ENCODE peak calls at places on chromosomes 2 and 18, in five cellular contexts. One of them, this sample, is unnamed.

GRCh38 chr2:113720167-113720566 is 36.3 kb downstream of the SLC35F5 start:
- DNase-seq in H1: no peak
- DNase-seq in IMR-90: peak; percentile 20
- DNase-seq in K562: peak; percentile 32
- DNase-seq in HepG2: peak; percentile 19
- DNase-seq in this sample: peak; percentile 33

GRCh38 chr18:45783097-45784075 is 42.1 kb upstream of the SIGLEC15 start:
- DNase-seq in IMR-90: peak; percentile 78
- DNase-seq in HepG2: no peak
- DNase-seq in H1: no peak
- DNase-seq in K562: no peak
- DNase-seq in this sample: no peak

GRCh38 chr2:119838179-119838578 is 78.5 kb downstream of the PTPN4 start:
- DNase-seq in IMR-90: no peak
- DNase-seq in H1: no peak
- DNase-seq in HepG2: no peak
- DNase-seq in K562: no peak
- DNase-seq in this sample: no peak

GRCh38 chr2:147646999-147647588 is 197.7 kb upstream of the ACVR2A start:
- DNase-seq in K562: no peak
- DNase-seq in H1: no peak
- DNase-seq in HepG2: no peak
- DNase-seq in IMR-90: no peak
- DNase-seq in this sample: no peak

GRCh38 chr2:190800528-190800927 is 80.1 kb upstream of the GLS start:
- DNase-seq in HepG2: no peak
- DNase-seq in IMR-90: peak; percentile 13
- DNase-seq in K562: no peak
- DNase-seq in H1: no peak
- DNase-seq in this sample: no peak

GRCh38 chr2:60945341-60945740 is 64.0 kb downstream of the REL start:
- DNase-seq in K562: no peak
- DNase-seq in IMR-90: no peak
- DNase-seq in H1: no peak
- DNase-seq in HepG2: no peak
- DNase-seq in this sample: no peak

GRCh38 chr2:204407209-204408070 is 137.8 kb upstream of the PARD3B start:
- DNase-seq in IMR-90: peak; percentile 21
- DNase-seq in HepG2: peak; percentile 84
- DNase-seq in H1: no peak
- DNase-seq in K562: peak; percentile 65
- DNase-seq in this sample: peak; percentile 2

GRCh38 chr18:79245517-79246001 is 150.2 kb upstream of the NFATC1 start:
- DNase-seq in H1: no peak
- DNase-seq in K562: no peak
- DNase-seq in IMR-90: no peak
- DNase-seq in HepG2: no peak
- DNase-seq in this sample: peak; percentile 20

GRCh38 chr2:159093496-159093895 is 125.1 kb downstream of the TANC1 start:
- DNase-seq in K562: no peak
- DNase-seq in IMR-90: peak; percentile 36
- DNase-seq in HepG2: no peak
- DNase-seq in H1: no peak
- DNase-seq in this sample: no peak

GRCh38 chr18:62999921-63000320 is 284.6 kb downstream of the PHLPP1 start:
- DNase-seq in HepG2: no peak
- DNase-seq in K562: no peak
- DNase-seq in IMR-90: no peak
- DNase-seq in H1: no peak
- DNase-seq in this sample: no peak

GRCh38 chr2:133086176-133086575 is 416.2 kb upstream of the LYPD1 start:
- DNase-seq in K562: no peak
- DNase-seq in H1: no peak
- DNase-seq in IMR-90: no peak
- DNase-seq in HepG2: no peak
- DNase-seq in this sample: no peak

GRCh38 chr2:12714391-12715221 is 2.1 kb upstream of the TRIB2 start:
- DNase-seq in H1: no peak
- DNase-seq in IMR-90: peak; percentile 35
- DNase-seq in K562: no peak
- DNase-seq in HepG2: no peak
- DNase-seq in this sample: no peak

GRCh38 chr2:130391058-130391871 is 35.4 kb downstream of the PTPN18 start:
- DNase-seq in HepG2: peak; percentile 55
- DNase-seq in IMR-90: peak; percentile 68
- DNase-seq in K562: peak; percentile 75
- DNase-seq in H1: peak; percentile 81
- DNase-seq in this sample: peak; percentile 66

GRCh38 chr2:203327582-203327917 is 644 bp upstream of the ABI2 start:
- DNase-seq in HepG2: no peak
- DNase-seq in K562: no peak
- DNase-seq in IMR-90: no peak
- DNase-seq in H1: no peak
- DNase-seq in this sample: peak; percentile 21

GRCh38 chr2:60764736-60765534 is 8.9 kb downstream of the PAPOLG start:
- DNase-seq in H1: no peak
- DNase-seq in K562: no peak
- DNase-seq in HepG2: no peak
- DNase-seq in IMR-90: peak; percentile 7
- DNase-seq in this sample: peak; percentile 29

GRCh38 chr2:28271231-28271913 is 121.3 kb upstream of the FOSL2 start:
- DNase-seq in K562: no peak
- DNase-seq in H1: no peak
- DNase-seq in HepG2: no peak
- DNase-seq in IMR-90: no peak
- DNase-seq in this sample: no peak

GRCh38 chr18:34114996-34115395 is 109.7 kb downstream of the NOL4 start:
- DNase-seq in IMR-90: no peak
- DNase-seq in K562: no peak
- DNase-seq in H1: no peak
- DNase-seq in HepG2: peak; percentile 1
- DNase-seq in this sample: no peak

GRCh38 chr2:75592028-75592427 is 31.3 kb upstream of the EVA1A start:
- DNase-seq in H1: no peak
- DNase-seq in HepG2: peak; percentile 41
- DNase-seq in IMR-90: peak; percentile 76
- DNase-seq in K562: no peak
- DNase-seq in this sample: no peak

GRCh38 chr18:63177822-63178525 is 141.6 kb downstream of the BCL2 start:
- DNase-seq in H1: no peak
- DNase-seq in HepG2: no peak
- DNase-seq in K562: no peak
- DNase-seq in IMR-90: no peak
- DNase-seq in this sample: no peak

GRCh38 chr2:30060562-30060961 is 86.2 kb upstream of the YPEL5 start:
- DNase-seq in HepG2: no peak
- DNase-seq in H1: no peak
- DNase-seq in K562: no peak
- DNase-seq in IMR-90: no peak
- DNase-seq in this sample: no peak

GRCh38 chr18:59609654-59610053 is 87.6 kb downstream of the CCBE1 start:
- DNase-seq in H1: no peak
- DNase-seq in IMR-90: no peak
- DNase-seq in K562: no peak
- DNase-seq in HepG2: no peak
- DNase-seq in this sample: no peak

GRCh38 chr2:177772529-177772928 is 300.0 kb downstream of the PDE11A start:
- DNase-seq in HepG2: peak; percentile 49
- DNase-seq in K562: peak; percentile 25
- DNase-seq in IMR-90: peak; percentile 30
- DNase-seq in H1: no peak
- DNase-seq in this sample: no peak

GRCh38 chr2:64287321-64287720 is 143.1 kb upstream of the PELI1 start:
- DNase-seq in HepG2: no peak
- DNase-seq in H1: no peak
- DNase-seq in IMR-90: no peak
- DNase-seq in K562: no peak
- DNase-seq in this sample: no peak

GRCh38 chr2:88733155-88733902 is 41.9 kb downstream of the RPIA start:
- DNase-seq in HepG2: no peak
- DNase-seq in K562: no peak
- DNase-seq in H1: no peak
- DNase-seq in IMR-90: no peak
- DNase-seq in this sample: no peak

GRCh38 chr18:56509656-56510055 is 128.7 kb downstream of the TXNL1 start:
- DNase-seq in K562: no peak
- DNase-seq in IMR-90: no peak
- DNase-seq in HepG2: no peak
- DNase-seq in H1: no peak
- DNase-seq in this sample: no peak

GRCh38 chr2:178006710-178007109 is 65.9 kb downstream of the PDE11A start:
- DNase-seq in IMR-90: no peak
- DNase-seq in HepG2: no peak
- DNase-seq in H1: no peak
- DNase-seq in K562: no peak
- DNase-seq in this sample: no peak

GRCh38 chr2:105329561-105330495 is at the start of gene TGFBRAP1:
- DNase-seq in HepG2: peak; percentile 35
- DNase-seq in IMR-90: peak; percentile 42
- DNase-seq in H1: peak; percentile 73
- DNase-seq in K562: peak; percentile 79
- DNase-seq in this sample: peak; percentile 60

GRCh38 chr2:66013456-66013855 is 421.5 kb upstream of the MEIS1 start:
- DNase-seq in K562: peak; percentile 8
- DNase-seq in IMR-90: no peak
- DNase-seq in H1: no peak
- DNase-seq in HepG2: peak; percentile 20
- DNase-seq in this sample: no peak
- TF ChIP-seq MAFK in K562: no peak
- TF ChIP-seq MAFK in IMR-90: no peak
- TF ChIP-seq MAFK in H1: no peak
- TF ChIP-seq MAFK in HepG2: no peak
- TF ChIP-seq MAFK in this sample: no peak

GRCh38 chr2:196514641-196515040 is 124.9 kb upstream of the CCDC150 start:
- DNase-seq in K562: no peak
- DNase-seq in HepG2: no peak
- DNase-seq in IMR-90: no peak
- DNase-seq in H1: no peak
- DNase-seq in this sample: no peak

GRCh38 chr2:196510246-196510645 is 129.3 kb upstream of the CCDC150 start:
- DNase-seq in HepG2: no peak
- DNase-seq in K562: no peak
- DNase-seq in H1: no peak
- DNase-seq in IMR-90: no peak
- DNase-seq in this sample: no peak

GRCh38 chr2:196513796-196514526 is 125.6 kb upstream of the CCDC150 start:
- DNase-seq in HepG2: no peak
- DNase-seq in K562: no peak
- DNase-seq in IMR-90: no peak
- DNase-seq in H1: no peak
- DNase-seq in this sample: no peak

GRCh38 chr2:196515041-196515440 is 124.5 kb upstream of the CCDC150 start:
- DNase-seq in H1: no peak
- DNase-seq in IMR-90: no peak
- DNase-seq in K562: no peak
- DNase-seq in HepG2: no peak
- DNase-seq in this sample: no peak

GRCh38 chr2:196511258-196511971 is 128.1 kb upstream of the CCDC150 start:
- DNase-seq in K562: no peak
- DNase-seq in IMR-90: no peak
- DNase-seq in H1: no peak
- DNase-seq in HepG2: no peak
- DNase-seq in this sample: no peak
- TF ChIP-seq MAFK in K562: no peak
- TF ChIP-seq MAFK in IMR-90: no peak
- TF ChIP-seq MAFK in H1: no peak
- TF ChIP-seq MAFK in HepG2: no peak
- TF ChIP-seq MAFK in this sample: no peak

GRCh38 chr2:235463893-235464292 is 29.9 kb upstream of the AGAP1 start:
- DNase-seq in H1: no peak
- DNase-seq in K562: no peak
- DNase-seq in HepG2: no peak
- DNase-seq in IMR-90: no peak
- DNase-seq in this sample: no peak
- TF ChIP-seq MAFK in H1: no peak
- TF ChIP-seq MAFK in K562: no peak
- TF ChIP-seq MAFK in HepG2: no peak
- TF ChIP-seq MAFK in IMR-90: no peak
- TF ChIP-seq MAFK in this sample: no peak

DNA sequence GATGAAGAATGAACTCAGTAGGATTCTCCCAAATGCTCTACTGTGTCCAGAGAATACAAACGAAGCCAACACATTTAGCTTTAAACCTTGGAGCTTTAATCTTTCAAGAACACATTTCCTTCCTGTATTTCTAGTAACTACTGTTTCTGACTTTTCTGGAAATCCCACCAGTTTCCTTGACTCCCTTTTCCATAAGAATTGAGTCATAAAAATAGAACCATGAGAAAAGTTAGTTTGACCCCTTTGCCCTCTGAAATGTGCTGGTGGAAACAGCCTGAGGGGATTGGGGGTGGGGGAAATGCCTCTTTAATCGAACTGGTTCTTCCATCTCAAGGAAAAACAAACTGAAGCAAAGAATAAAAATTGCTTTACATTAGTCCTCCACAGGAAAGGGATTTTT is 123.9 kb downstream of the TMEM17 start:
- DNase-seq in H1: no peak
- DNase-seq in IMR-90: no peak
- DNase-seq in HepG2: no peak
- DNase-seq in K562: no peak
- DNase-seq in this sample: no peak
- TF ChIP-seq MAFK in H1: no peak
- TF ChIP-seq MAFK in IMR-90: no peak
- TF ChIP-seq MAFK in HepG2: no peak
- TF ChIP-seq MAFK in K562: no peak
- TF ChIP-seq MAFK in this sample: no peak

GRCh38 chr2:152627010-152627957 is 90.0 kb downstream of the PRPF40A start:
- DNase-seq in K562: no peak
- DNase-seq in HepG2: no peak
- DNase-seq in H1: no peak
- DNase-seq in IMR-90: peak; percentile 55
- DNase-seq in this sample: peak; percentile 42
- TF ChIP-seq MAFK in K562: no peak
- TF ChIP-seq MAFK in HepG2: no peak
- TF ChIP-seq MAFK in H1: no peak
- TF ChIP-seq MAFK in IMR-90: no peak
- TF ChIP-seq MAFK in this sample: no peak

DNA sequence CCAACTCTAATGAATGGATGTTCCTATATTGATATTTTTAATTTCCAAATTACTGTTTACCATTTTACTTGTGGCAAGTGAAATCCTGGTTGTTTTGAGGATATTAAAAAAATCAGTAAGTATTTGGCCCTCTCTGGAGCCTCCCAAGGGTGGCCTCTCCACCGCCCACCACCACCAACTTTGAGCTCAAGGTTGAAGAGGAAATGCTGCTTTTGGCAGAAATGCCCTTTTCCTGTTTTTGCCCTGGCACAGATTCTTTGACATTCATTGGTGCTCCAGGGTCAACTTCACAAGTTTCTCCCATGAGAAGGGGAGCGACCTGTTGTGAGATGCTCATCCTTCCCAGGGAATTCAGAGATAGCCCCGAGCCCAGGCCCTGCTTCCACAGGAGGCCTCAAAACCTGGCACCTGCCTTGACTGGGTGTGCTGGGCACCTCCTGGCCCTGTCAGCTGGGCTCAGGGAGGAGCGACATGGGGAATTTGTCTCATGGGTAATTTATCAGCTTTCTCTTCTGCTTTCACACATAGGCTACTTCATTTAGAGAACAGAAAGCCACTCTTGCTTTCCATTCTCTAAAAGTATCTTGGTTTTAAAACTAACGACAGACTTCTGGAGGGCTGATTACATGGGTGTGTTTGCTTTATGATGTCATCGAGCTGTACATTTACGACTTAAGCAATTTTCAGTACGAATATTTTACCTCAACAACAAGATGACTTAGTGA is 6.9 kb downstream of the CD8A start:
- DNase-seq in H1: no peak
- DNase-seq in IMR-90: no peak
- DNase-seq in HepG2: no peak
- DNase-seq in K562: no peak
- DNase-seq in this sample: no peak
- TF ChIP-seq MAFK in H1: no peak
- TF ChIP-seq MAFK in IMR-90: no peak
- TF ChIP-seq MAFK in HepG2: no peak
- TF ChIP-seq MAFK in K562: no peak
- TF ChIP-seq MAFK in this sample: no peak

This sample was measured in A549.